ENCODE peak calls at places on chromosomes 16 and 17, in six cellular contexts. One of them, this sample, is unnamed.

GRCh38 chr16:22428654-22429053 is 54.2 kb upstream of the CDR2 start:
- DNase-seq in glutamatergic neuron: peak
- DNase-seq in AG09319: no peak
- DNase-seq in MM.1S: no peak
- DNase-seq in CD14-positive monocyte: no peak
- DNase-seq in RWPE1: no peak
- DNase-seq in this sample: no peak

GRCh38 chr16:66899945-66900688 is 18.6 kb downstream of the CDH16 start:
- DNase-seq in glutamatergic neuron: peak
- DNase-seq in AG09319: peak
- DNase-seq in MM.1S: no peak
- DNase-seq in CD14-positive monocyte: no peak
- DNase-seq in RWPE1: peak
- DNase-seq in this sample: no peak

GRCh38 chr17:48718781-48719641 is 3.3 kb downstream of the PRAC1 start:
- DNase-seq in glutamatergic neuron: no peak
- DNase-seq in AG09319: no peak
- DNase-seq in MM.1S: no peak
- DNase-seq in CD14-positive monocyte: no peak
- DNase-seq in RWPE1: no peak
- DNase-seq in this sample: no peak

GRCh38 chr16:72635104-72635503 is 412.8 kb downstream of the ZFHX3 start:
- DNase-seq in glutamatergic neuron: no peak
- DNase-seq in AG09319: no peak
- DNase-seq in MM.1S: no peak
- DNase-seq in CD14-positive monocyte: no peak
- DNase-seq in RWPE1: no peak
- DNase-seq in this sample: no peak

GRCh38 chr17:35368086-35368824 is 5.2 kb downstream of the SLFN11 start:
- DNase-seq in glutamatergic neuron: no peak
- DNase-seq in AG09319: no peak
- DNase-seq in MM.1S: peak
- DNase-seq in CD14-positive monocyte: peak
- DNase-seq in RWPE1: no peak
- DNase-seq in this sample: no peak

GRCh38 chr16:72856797-72857196 is 191.1 kb downstream of the ZFHX3 start:
- DNase-seq in glutamatergic neuron: peak
- DNase-seq in AG09319: no peak
- DNase-seq in MM.1S: no peak
- DNase-seq in CD14-positive monocyte: no peak
- DNase-seq in RWPE1: peak
- DNase-seq in this sample: no peak

GRCh38 chr17:60087882-60088669 is 9.4 kb upstream of the HEATR6 start:
- DNase-seq in glutamatergic neuron: no peak
- DNase-seq in AG09319: no peak
- DNase-seq in MM.1S: no peak
- DNase-seq in CD14-positive monocyte: no peak
- DNase-seq in RWPE1: peak
- DNase-seq in this sample: no peak

GRCh38 chr16:89696598-89697128 is 4.8 kb downstream of the SPATA2L start:
- DNase-seq in glutamatergic neuron: no peak
- DNase-seq in AG09319: no peak
- DNase-seq in MM.1S: peak
- DNase-seq in CD14-positive monocyte: no peak
- DNase-seq in RWPE1: no peak
- DNase-seq in this sample: no peak

GRCh38 chr16:68233835-68234187 is 2.1 kb downstream of the ESRP2 start:
- DNase-seq in glutamatergic neuron: no peak
- DNase-seq in AG09319: no peak
- DNase-seq in MM.1S: no peak
- DNase-seq in CD14-positive monocyte: no peak
- DNase-seq in RWPE1: no peak
- DNase-seq in this sample: no peak

GRCh38 chr17:64015447-64015846 is 5.0 kb downstream of the ICAM2 start:
- DNase-seq in glutamatergic neuron: no peak
- DNase-seq in AG09319: no peak
- DNase-seq in MM.1S: no peak
- DNase-seq in CD14-positive monocyte: no peak
- DNase-seq in RWPE1: no peak
- DNase-seq in this sample: no peak

GRCh38 chr17:63133489-63133888 is 167.5 kb downstream of the TANC2 start:
- DNase-seq in glutamatergic neuron: no peak
- DNase-seq in AG09319: no peak
- DNase-seq in MM.1S: no peak
- DNase-seq in CD14-positive monocyte: no peak
- DNase-seq in RWPE1: no peak
- DNase-seq in this sample: no peak

GRCh38 chr17:66302761-66303626 is 581 bp downstream of the PRKCA start:
- DNase-seq in glutamatergic neuron: peak
- DNase-seq in AG09319: no peak
- DNase-seq in MM.1S: peak
- DNase-seq in CD14-positive monocyte: peak
- DNase-seq in RWPE1: peak
- DNase-seq in this sample: peak

GRCh38 chr16:9151597-9151996 is 60.2 kb downstream of the HAPSTR1 start:
- DNase-seq in glutamatergic neuron: no peak
- DNase-seq in AG09319: no peak
- DNase-seq in MM.1S: peak
- DNase-seq in CD14-positive monocyte: no peak
- DNase-seq in RWPE1: no peak
- DNase-seq in this sample: no peak

GRCh38 chr17:29572691-29573557 is 4.4 kb downstream of the TP53I13 start:
- DNase-seq in glutamatergic neuron: peak
- DNase-seq in AG09319: no peak
- DNase-seq in MM.1S: peak
- DNase-seq in CD14-positive monocyte: no peak
- DNase-seq in RWPE1: no peak
- DNase-seq in this sample: no peak

GRCh38 chr16:54194008-54194731 is 92.4 kb downstream of the IRX3 start:
- DNase-seq in glutamatergic neuron: no peak
- DNase-seq in AG09319: no peak
- DNase-seq in MM.1S: no peak
- DNase-seq in CD14-positive monocyte: no peak
- DNase-seq in RWPE1: no peak
- DNase-seq in this sample: no peak
- TF ChIP-seq CTCF in glutamatergic neuron: peak
- TF ChIP-seq CTCF in AG09319: no peak
- TF ChIP-seq CTCF in MM.1S: no peak
- TF ChIP-seq CTCF in CD14-positive monocyte: peak
- TF ChIP-seq CTCF in RWPE1: peak
- TF ChIP-seq CTCF in this sample: no peak

DNA sequence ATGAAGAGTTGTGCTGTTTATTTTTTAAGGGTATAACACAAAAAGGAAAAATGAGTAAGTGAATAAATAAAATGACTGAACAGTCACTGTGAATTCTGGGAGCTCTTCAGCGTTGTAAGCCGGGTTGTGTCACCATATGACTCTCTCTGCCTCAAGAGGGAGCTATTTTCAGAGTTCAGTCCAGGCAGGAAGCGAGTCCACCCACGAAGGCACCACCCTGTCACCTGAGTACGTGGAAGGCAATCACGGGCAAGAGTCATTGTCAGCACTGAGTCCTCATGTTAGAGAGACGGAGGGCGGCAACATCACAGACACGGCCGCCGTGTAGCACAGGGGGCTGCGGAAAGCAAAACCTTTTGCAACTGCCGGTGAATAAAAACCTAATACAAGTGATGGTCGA is 227.6 kb downstream of the UTP18 start:
- DNase-seq in glutamatergic neuron: no peak
- DNase-seq in AG09319: no peak
- DNase-seq in MM.1S: no peak
- DNase-seq in CD14-positive monocyte: no peak
- DNase-seq in RWPE1: peak
- DNase-seq in this sample: no peak
- TF ChIP-seq CTCF in glutamatergic neuron: peak
- TF ChIP-seq CTCF in AG09319: no peak
- TF ChIP-seq CTCF in MM.1S: no peak
- TF ChIP-seq CTCF in CD14-positive monocyte: peak
- TF ChIP-seq CTCF in RWPE1: no peak
- TF ChIP-seq CTCF in this sample: no peak

DNA sequence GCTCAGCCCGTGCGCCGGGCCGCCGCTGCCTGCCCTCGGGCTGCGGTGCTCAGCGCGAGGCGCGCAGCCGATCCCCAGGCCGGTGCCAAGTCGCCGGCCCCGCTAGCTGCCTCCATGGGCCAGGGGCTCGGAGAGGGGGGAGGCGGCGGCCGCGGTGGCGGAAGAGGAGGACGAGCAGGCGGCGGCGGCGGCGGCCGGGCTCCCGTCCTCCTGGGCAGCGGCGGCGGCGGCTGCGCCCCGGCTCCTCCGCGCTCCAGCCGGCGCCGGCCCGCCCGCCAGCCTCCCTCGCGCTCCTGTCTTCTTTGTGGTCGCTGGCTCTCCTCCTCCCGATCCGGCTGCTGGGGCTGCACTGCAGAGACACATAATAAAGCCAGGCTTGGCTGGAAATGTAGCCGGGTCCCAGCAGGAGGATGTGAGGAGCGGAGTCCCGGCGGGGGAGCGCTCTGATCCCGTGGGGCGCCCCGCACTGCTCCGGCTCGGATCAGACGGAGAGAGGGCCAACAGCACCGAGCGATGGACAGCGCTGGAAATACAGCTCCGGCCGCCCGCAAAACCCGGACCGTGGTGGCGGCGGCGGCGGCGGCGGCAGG is 924 bp upstream of the ZNF423 start:
- DNase-seq in glutamatergic neuron: peak
- DNase-seq in AG09319: peak
- DNase-seq in MM.1S: peak
- DNase-seq in CD14-positive monocyte: no peak
- DNase-seq in RWPE1: peak
- DNase-seq in this sample: peak
- TF ChIP-seq CTCF in glutamatergic neuron: no peak
- TF ChIP-seq CTCF in AG09319: peak
- TF ChIP-seq CTCF in MM.1S: peak
- TF ChIP-seq CTCF in CD14-positive monocyte: no peak
- TF ChIP-seq CTCF in RWPE1: no peak
- TF ChIP-seq CTCF in this sample: peak

GRCh38 chr17:75260679-75261335 is 599 bp downstream of the GGA3 start:
- DNase-seq in glutamatergic neuron: no peak
- DNase-seq in AG09319: no peak
- DNase-seq in MM.1S: no peak
- DNase-seq in CD14-positive monocyte: no peak
- DNase-seq in RWPE1: no peak
- DNase-seq in this sample: no peak
- TF ChIP-seq CTCF in glutamatergic neuron: no peak
- TF ChIP-seq CTCF in AG09319: no peak
- TF ChIP-seq CTCF in MM.1S: peak
- TF ChIP-seq CTCF in CD14-positive monocyte: no peak
- TF ChIP-seq CTCF in RWPE1: no peak
- TF ChIP-seq CTCF in this sample: peak

GRCh38 chr17:42553161-42553818 is 567 bp downstream of the HSD17B1 start:
- DNase-seq in glutamatergic neuron: peak
- DNase-seq in AG09319: no peak
- DNase-seq in MM.1S: no peak
- DNase-seq in CD14-positive monocyte: no peak
- DNase-seq in RWPE1: no peak
- DNase-seq in this sample: no peak

GRCh38 chr17:42555122-42555622 is 2.4 kb downstream of the HSD17B1 start:
- DNase-seq in glutamatergic neuron: no peak
- DNase-seq in AG09319: no peak
- DNase-seq in MM.1S: no peak
- DNase-seq in CD14-positive monocyte: no peak
- DNase-seq in RWPE1: no peak
- DNase-seq in this sample: no peak

GRCh38 chr17:42554250-42555121 is 1.8 kb downstream of the HSD17B1 start:
- DNase-seq in glutamatergic neuron: peak
- DNase-seq in AG09319: no peak
- DNase-seq in MM.1S: peak
- DNase-seq in CD14-positive monocyte: peak
- DNase-seq in RWPE1: no peak
- DNase-seq in this sample: no peak

GRCh38 chr17:42548993-42549755 is 3.5 kb upstream of the HSD17B1 start:
- DNase-seq in glutamatergic neuron: no peak
- DNase-seq in AG09319: no peak
- DNase-seq in MM.1S: no peak
- DNase-seq in CD14-positive monocyte: no peak
- DNase-seq in RWPE1: no peak
- DNase-seq in this sample: no peak

GRCh38 chr17:42553866-42554249 is 1.1 kb downstream of the HSD17B1 start:
- DNase-seq in glutamatergic neuron: no peak
- DNase-seq in AG09319: no peak
- DNase-seq in MM.1S: no peak
- DNase-seq in CD14-positive monocyte: no peak
- DNase-seq in RWPE1: no peak
- DNase-seq in this sample: no peak
- TF ChIP-seq CTCF in glutamatergic neuron: no peak
- TF ChIP-seq CTCF in AG09319: no peak
- TF ChIP-seq CTCF in MM.1S: no peak
- TF ChIP-seq CTCF in CD14-positive monocyte: no peak
- TF ChIP-seq CTCF in RWPE1: no peak
- TF ChIP-seq CTCF in this sample: peak

DNA sequence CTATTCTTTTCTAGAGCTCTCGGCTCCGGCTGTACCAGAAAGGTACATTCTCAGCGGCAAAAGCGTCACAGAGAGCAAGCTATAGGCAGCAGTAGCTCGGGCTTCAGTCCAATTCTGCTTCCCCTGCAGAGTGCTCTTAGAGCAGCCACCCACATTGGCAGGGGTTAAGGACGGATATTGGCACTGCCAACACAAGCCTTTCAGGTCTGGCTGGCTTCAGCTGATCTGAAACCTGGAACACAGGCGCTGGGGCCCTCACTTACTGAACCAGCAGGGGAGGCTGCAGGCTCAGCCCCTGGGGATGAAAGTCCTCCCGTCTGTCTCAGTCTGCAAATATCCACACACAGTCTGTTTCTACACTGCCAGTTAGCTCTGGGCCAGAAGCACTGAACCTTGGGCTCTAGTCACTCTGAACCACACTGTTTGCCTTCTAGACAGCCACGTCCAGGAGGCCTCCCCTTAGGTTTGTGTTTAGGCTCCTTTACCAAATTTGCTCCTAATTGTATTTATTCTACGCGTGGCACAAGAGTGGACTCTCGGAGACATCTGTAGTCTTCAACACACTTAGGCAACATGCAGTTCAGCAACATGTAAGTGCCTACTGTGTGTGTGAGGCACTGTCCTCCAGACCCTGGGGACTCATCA is 40.1 kb downstream of the HIC1 start:
- DNase-seq in glutamatergic neuron: peak
- DNase-seq in AG09319: no peak
- DNase-seq in MM.1S: no peak
- DNase-seq in CD14-positive monocyte: no peak
- DNase-seq in RWPE1: no peak
- DNase-seq in this sample: peak
- TF ChIP-seq CTCF in glutamatergic neuron: no peak
- TF ChIP-seq CTCF in AG09319: peak
- TF ChIP-seq CTCF in MM.1S: peak
- TF ChIP-seq CTCF in CD14-positive monocyte: no peak
- TF ChIP-seq CTCF in RWPE1: no peak
- TF ChIP-seq CTCF in this sample: peak

GRCh38 chr17:55772086-55772485 is 21.2 kb downstream of the PCTP start:
- DNase-seq in glutamatergic neuron: no peak
- DNase-seq in AG09319: no peak
- DNase-seq in MM.1S: no peak
- DNase-seq in CD14-positive monocyte: no peak
- DNase-seq in RWPE1: no peak
- DNase-seq in this sample: no peak
- TF ChIP-seq CTCF in glutamatergic neuron: peak
- TF ChIP-seq CTCF in AG09319: no peak
- TF ChIP-seq CTCF in MM.1S: no peak
- TF ChIP-seq CTCF in CD14-positive monocyte: no peak
- TF ChIP-seq CTCF in RWPE1: no peak
- TF ChIP-seq CTCF in this sample: no peak

GRCh38 chr17:43888548-43888947 is 18.8 kb downstream of the MPP2 start:
- DNase-seq in glutamatergic neuron: no peak
- DNase-seq in AG09319: no peak
- DNase-seq in MM.1S: no peak
- DNase-seq in CD14-positive monocyte: no peak
- DNase-seq in RWPE1: no peak
- DNase-seq in this sample: no peak
- TF ChIP-seq CTCF in glutamatergic neuron: no peak
- TF ChIP-seq CTCF in AG09319: no peak
- TF ChIP-seq CTCF in MM.1S: no peak
- TF ChIP-seq CTCF in CD14-positive monocyte: no peak
- TF ChIP-seq CTCF in RWPE1: no peak
- TF ChIP-seq CTCF in this sample: no peak